ENCODE peak calls at places on chromosome 10, in nine cellular contexts. One of them, this sample, is unnamed.
A peak's percentile ranks its signal among the peaks of the same experiment; 100 is the strongest.

GRCh38 chr10:79434816-79435215 is 10.6 kb downstream of the ZCCHC24 start:
- DNase-seq in astrocyte: peak; percentile 80
- DNase-seq in IMR-90: peak; percentile 86
- DNase-seq in neural progenitor cell: no peak
- DNase-seq in cardiac muscle cell: no peak
- DNase-seq in body of pancreas: no peak
- DNase-seq in tibial nerve: peak; percentile 57
- DNase-seq in heart right ventricle: no peak
- DNase-seq in effector memory CD4-positive, alpha-beta T cell: no peak
- DNase-seq in this sample: peak; percentile 58

GRCh38 chr10:56360583-56360966 is 484 bp downstream of the ZWINT start:
- DNase-seq in astrocyte: no peak
- DNase-seq in IMR-90: no peak
- DNase-seq in neural progenitor cell: no peak
- DNase-seq in cardiac muscle cell: no peak
- DNase-seq in body of pancreas: no peak
- DNase-seq in tibial nerve: no peak
- DNase-seq in heart right ventricle: no peak
- DNase-seq in effector memory CD4-positive, alpha-beta T cell: no peak
- DNase-seq in this sample: no peak

GRCh38 chr10:67519434-67519833 is 176.6 kb downstream of the CTNNA3 start:
- DNase-seq in astrocyte: no peak
- DNase-seq in IMR-90: no peak
- DNase-seq in neural progenitor cell: no peak
- DNase-seq in cardiac muscle cell: no peak
- DNase-seq in body of pancreas: no peak
- DNase-seq in tibial nerve: no peak
- DNase-seq in heart right ventricle: no peak
- DNase-seq in effector memory CD4-positive, alpha-beta T cell: no peak
- DNase-seq in this sample: no peak

GRCh38 chr10:129191848-129192247 is 275.2 kb upstream of the MGMT start:
- DNase-seq in astrocyte: no peak
- DNase-seq in IMR-90: no peak
- DNase-seq in neural progenitor cell: no peak
- DNase-seq in cardiac muscle cell: no peak
- DNase-seq in body of pancreas: no peak
- DNase-seq in tibial nerve: no peak
- DNase-seq in heart right ventricle: no peak
- DNase-seq in effector memory CD4-positive, alpha-beta T cell: no peak
- DNase-seq in this sample: no peak

GRCh38 chr10:69854685-69855345 is 53.1 kb downstream of the COL13A1 start:
- DNase-seq in astrocyte: no peak
- DNase-seq in IMR-90: no peak
- DNase-seq in neural progenitor cell: no peak
- DNase-seq in cardiac muscle cell: no peak
- DNase-seq in body of pancreas: no peak
- DNase-seq in tibial nerve: no peak
- DNase-seq in heart right ventricle: no peak
- DNase-seq in effector memory CD4-positive, alpha-beta T cell: no peak
- DNase-seq in this sample: no peak

GRCh38 chr10:77392851-77393250 is 244.8 kb downstream of the KCNMA1 start:
- DNase-seq in astrocyte: peak; percentile 96
- DNase-seq in IMR-90: peak; percentile 98
- DNase-seq in neural progenitor cell: no peak
- DNase-seq in cardiac muscle cell: no peak
- DNase-seq in body of pancreas: no peak
- DNase-seq in tibial nerve: no peak
- DNase-seq in heart right ventricle: no peak
- DNase-seq in effector memory CD4-positive, alpha-beta T cell: no peak
- DNase-seq in this sample: peak; percentile 25

GRCh38 chr10:44973323-44974081 is 5.1 kb downstream of the DEPP1 start:
- DNase-seq in astrocyte: no peak
- DNase-seq in IMR-90: no peak
- DNase-seq in neural progenitor cell: no peak
- DNase-seq in cardiac muscle cell: no peak
- DNase-seq in body of pancreas: no peak
- DNase-seq in tibial nerve: no peak
- DNase-seq in heart right ventricle: no peak
- DNase-seq in effector memory CD4-positive, alpha-beta T cell: no peak
- DNase-seq in this sample: no peak

GRCh38 chr10:48266528-48266927 is 8.0 kb downstream of the FRMPD2 start:
- DNase-seq in astrocyte: no peak
- DNase-seq in IMR-90: no peak
- DNase-seq in neural progenitor cell: no peak
- DNase-seq in cardiac muscle cell: no peak
- DNase-seq in body of pancreas: no peak
- DNase-seq in tibial nerve: no peak
- DNase-seq in heart right ventricle: no peak
- DNase-seq in effector memory CD4-positive, alpha-beta T cell: no peak
- DNase-seq in this sample: no peak

GRCh38 chr10:127046975-127047877 is 142.0 kb downstream of the DOCK1 start:
- DNase-seq in astrocyte: peak; percentile 68
- DNase-seq in IMR-90: peak; percentile 34
- DNase-seq in neural progenitor cell: no peak
- DNase-seq in cardiac muscle cell: no peak
- DNase-seq in body of pancreas: no peak
- DNase-seq in tibial nerve: no peak
- DNase-seq in heart right ventricle: no peak
- DNase-seq in effector memory CD4-positive, alpha-beta T cell: no peak
- DNase-seq in this sample: no peak

GRCh38 chr10:77715081-77715480 is 77.5 kb upstream of the KCNMA1 start:
- DNase-seq in astrocyte: no peak
- DNase-seq in IMR-90: no peak
- DNase-seq in neural progenitor cell: no peak
- DNase-seq in cardiac muscle cell: no peak
- DNase-seq in body of pancreas: no peak
- DNase-seq in tibial nerve: no peak
- DNase-seq in heart right ventricle: no peak
- DNase-seq in effector memory CD4-positive, alpha-beta T cell: no peak
- DNase-seq in this sample: no peak

GRCh38 chr10:3264178-3264867 is 91.7 kb upstream of the PITRM1 start:
- DNase-seq in astrocyte: no peak
- DNase-seq in IMR-90: no peak
- DNase-seq in neural progenitor cell: no peak
- DNase-seq in cardiac muscle cell: no peak
- DNase-seq in body of pancreas: no peak
- DNase-seq in tibial nerve: no peak
- DNase-seq in heart right ventricle: no peak
- DNase-seq in effector memory CD4-positive, alpha-beta T cell: no peak
- DNase-seq in this sample: no peak

GRCh38 chr10:106913294-106913693 is 251.2 kb downstream of the SORCS1 start:
- DNase-seq in astrocyte: no peak
- DNase-seq in IMR-90: no peak
- DNase-seq in neural progenitor cell: peak; percentile 16
- DNase-seq in cardiac muscle cell: no peak
- DNase-seq in body of pancreas: no peak
- DNase-seq in tibial nerve: no peak
- DNase-seq in heart right ventricle: no peak
- DNase-seq in effector memory CD4-positive, alpha-beta T cell: no peak
- DNase-seq in this sample: no peak

GRCh38 chr10:97336942-97337719 is 2.6 kb upstream of the FRAT2 start:
- DNase-seq in astrocyte: no peak
- DNase-seq in IMR-90: no peak
- DNase-seq in neural progenitor cell: peak; percentile 94
- DNase-seq in cardiac muscle cell: no peak
- DNase-seq in body of pancreas: peak; percentile 61
- DNase-seq in tibial nerve: peak; percentile 53
- DNase-seq in heart right ventricle: no peak
- DNase-seq in effector memory CD4-positive, alpha-beta T cell: no peak
- DNase-seq in this sample: peak; percentile 17

DNA sequence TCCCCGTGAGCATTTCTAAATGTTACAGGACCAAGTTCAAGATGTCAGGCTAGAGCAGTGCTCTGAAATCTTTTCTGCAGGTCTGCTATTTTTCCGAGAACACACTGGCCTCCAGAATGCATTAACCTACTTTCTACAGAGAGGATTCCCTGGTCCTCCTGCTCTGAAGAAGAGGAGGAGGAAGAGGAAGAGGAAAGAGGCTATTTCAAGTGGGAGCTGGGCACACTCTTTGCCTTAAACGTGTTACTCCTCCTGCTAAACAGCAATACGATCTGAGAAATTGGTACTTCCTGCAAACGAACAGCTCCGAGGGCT is 157.4 kb downstream of the FRMD4A start:
- DNase-seq in astrocyte: no peak
- DNase-seq in IMR-90: peak; percentile 35
- DNase-seq in neural progenitor cell: no peak
- DNase-seq in cardiac muscle cell: no peak
- DNase-seq in body of pancreas: no peak
- DNase-seq in tibial nerve: no peak
- DNase-seq in heart right ventricle: no peak
- DNase-seq in effector memory CD4-positive, alpha-beta T cell: no peak
- DNase-seq in this sample: no peak
- H3K27ac ChIP-seq in astrocyte: no peak overlapping the region
- H3K27ac ChIP-seq in IMR-90: peak overlapping the region; percentile 46
- H3K27ac ChIP-seq in neural progenitor cell: no peak overlapping the region
- H3K27ac ChIP-seq in cardiac muscle cell: no peak overlapping the region
- H3K27ac ChIP-seq in body of pancreas: no peak overlapping the region
- H3K27ac ChIP-seq in tibial nerve: no peak overlapping the region
- H3K27ac ChIP-seq in heart right ventricle: no peak overlapping the region
- H3K27ac ChIP-seq in effector memory CD4-positive, alpha-beta T cell: no peak overlapping the region
- H3K27ac ChIP-seq in this sample: no peak overlapping the region

GRCh38 chr10:33216661-33217427 is 117.6 kb downstream of the NRP1 start:
- DNase-seq in astrocyte: peak; percentile 46
- DNase-seq in IMR-90: no peak
- DNase-seq in neural progenitor cell: no peak
- DNase-seq in cardiac muscle cell: no peak
- DNase-seq in body of pancreas: no peak
- DNase-seq in tibial nerve: no peak
- DNase-seq in heart right ventricle: no peak
- DNase-seq in effector memory CD4-positive, alpha-beta T cell: no peak
- DNase-seq in this sample: no peak
- H3K4me1 ChIP-seq in astrocyte: peaks cover 33% of the 10 kb centered on the region
- H3K4me1 ChIP-seq in IMR-90: peaks cover 19% of the 10 kb centered on the region
- H3K4me1 ChIP-seq in neural progenitor cell: no peaks in the 10 kb centered on the region
- H3K4me1 ChIP-seq in cardiac muscle cell: no peaks in the 10 kb centered on the region
- H3K4me1 ChIP-seq in body of pancreas: no peaks in the 10 kb centered on the region
- H3K4me1 ChIP-seq in tibial nerve: no peaks in the 10 kb centered on the region
- H3K4me1 ChIP-seq in heart right ventricle: peaks cover 90% of the 10 kb centered on the region
- H3K4me1 ChIP-seq in effector memory CD4-positive, alpha-beta T cell: no peaks in the 10 kb centered on the region
- H3K4me1 ChIP-seq in this sample: no peaks in the 10 kb centered on the region

GRCh38 chr10:35452847-35453246 is 116.5 kb downstream of the CCNY start:
- DNase-seq in astrocyte: no peak
- DNase-seq in IMR-90: no peak
- DNase-seq in neural progenitor cell: no peak
- DNase-seq in cardiac muscle cell: no peak
- DNase-seq in body of pancreas: no peak
- DNase-seq in tibial nerve: no peak
- DNase-seq in heart right ventricle: no peak
- DNase-seq in effector memory CD4-positive, alpha-beta T cell: no peak
- DNase-seq in this sample: no peak

GRCh38 chr10:35456784-35457183 is 120.5 kb downstream of the CCNY start:
- DNase-seq in astrocyte: no peak
- DNase-seq in IMR-90: no peak
- DNase-seq in neural progenitor cell: no peak
- DNase-seq in cardiac muscle cell: no peak
- DNase-seq in body of pancreas: no peak
- DNase-seq in tibial nerve: no peak
- DNase-seq in heart right ventricle: no peak
- DNase-seq in effector memory CD4-positive, alpha-beta T cell: no peak
- DNase-seq in this sample: no peak

GRCh38 chr10:35456175-35456574 is 119.9 kb downstream of the CCNY start:
- DNase-seq in astrocyte: no peak
- DNase-seq in IMR-90: no peak
- DNase-seq in neural progenitor cell: no peak
- DNase-seq in cardiac muscle cell: no peak
- DNase-seq in body of pancreas: no peak
- DNase-seq in tibial nerve: no peak
- DNase-seq in heart right ventricle: no peak
- DNase-seq in effector memory CD4-positive, alpha-beta T cell: no peak
- DNase-seq in this sample: no peak

GRCh38 chr10:35451103-35452016 is 115.1 kb downstream of the CCNY start:
- DNase-seq in astrocyte: no peak
- DNase-seq in IMR-90: peak; percentile 63
- DNase-seq in neural progenitor cell: no peak
- DNase-seq in cardiac muscle cell: no peak
- DNase-seq in body of pancreas: no peak
- DNase-seq in tibial nerve: no peak
- DNase-seq in heart right ventricle: peak; percentile 54
- DNase-seq in effector memory CD4-positive, alpha-beta T cell: no peak
- DNase-seq in this sample: no peak

GRCh38 chr10:35453855-35454532 is 117.7 kb downstream of the CCNY start:
- DNase-seq in astrocyte: peak; percentile 43
- DNase-seq in IMR-90: peak; percentile 74
- DNase-seq in neural progenitor cell: no peak
- DNase-seq in cardiac muscle cell: no peak
- DNase-seq in body of pancreas: peak; percentile 37
- DNase-seq in tibial nerve: no peak
- DNase-seq in heart right ventricle: no peak
- DNase-seq in effector memory CD4-positive, alpha-beta T cell: no peak
- DNase-seq in this sample: no peak
- H3K27ac ChIP-seq in astrocyte: no peak overlapping the region
- H3K27ac ChIP-seq in IMR-90: peak overlapping the region; percentile 16
- H3K27ac ChIP-seq in neural progenitor cell: no peak overlapping the region
- H3K27ac ChIP-seq in cardiac muscle cell: no peak overlapping the region
- H3K27ac ChIP-seq in body of pancreas: no peak overlapping the region
- H3K27ac ChIP-seq in tibial nerve: peak overlapping the region; percentile 48
- H3K27ac ChIP-seq in heart right ventricle: peak overlapping the region; percentile 28
- H3K27ac ChIP-seq in effector memory CD4-positive, alpha-beta T cell: no peak overlapping the region
- H3K27ac ChIP-seq in this sample: peak overlapping the region; percentile 64

GRCh38 chr10:32958992-32959703 is 1.1 kb upstream of the ITGB1 start:
- DNase-seq in astrocyte: no peak
- DNase-seq in IMR-90: no peak
- DNase-seq in neural progenitor cell: no peak
- DNase-seq in cardiac muscle cell: no peak
- DNase-seq in body of pancreas: no peak
- DNase-seq in tibial nerve: no peak
- DNase-seq in heart right ventricle: no peak
- DNase-seq in effector memory CD4-positive, alpha-beta T cell: no peak
- DNase-seq in this sample: no peak
- H3K4me1 ChIP-seq in astrocyte: peaks cover 55% of the 10 kb centered on the region
- H3K4me1 ChIP-seq in IMR-90: peaks cover 8% of the 10 kb centered on the region
- H3K4me1 ChIP-seq in neural progenitor cell: peaks cover 33% of the 10 kb centered on the region
- H3K4me1 ChIP-seq in cardiac muscle cell: peaks cover 49% of the 10 kb centered on the region
- H3K4me1 ChIP-seq in body of pancreas: peaks cover 56% of the 10 kb centered on the region
- H3K4me1 ChIP-seq in tibial nerve: peaks cover 46% of the 10 kb centered on the region
- H3K4me1 ChIP-seq in heart right ventricle: peaks cover 81% of the 10 kb centered on the region
- H3K4me1 ChIP-seq in effector memory CD4-positive, alpha-beta T cell: peaks cover 5% of the 10 kb centered on the region
- H3K4me1 ChIP-seq in this sample: peaks cover 56% of the 10 kb centered on the region

GRCh38 chr10:7832060-7832459 is 13.8 kb downstream of the TAF3 start:
- DNase-seq in astrocyte: no peak
- DNase-seq in IMR-90: no peak
- DNase-seq in neural progenitor cell: no peak
- DNase-seq in cardiac muscle cell: no peak
- DNase-seq in body of pancreas: no peak
- DNase-seq in tibial nerve: no peak
- DNase-seq in heart right ventricle: no peak
- DNase-seq in effector memory CD4-positive, alpha-beta T cell: no peak
- DNase-seq in this sample: no peak
- H3K27ac ChIP-seq in astrocyte: no peak overlapping the region
- H3K27ac ChIP-seq in IMR-90: no peak overlapping the region
- H3K27ac ChIP-seq in neural progenitor cell: no peak overlapping the region
- H3K27ac ChIP-seq in cardiac muscle cell: no peak overlapping the region
- H3K27ac ChIP-seq in body of pancreas: no peak overlapping the region
- H3K27ac ChIP-seq in tibial nerve: no peak overlapping the region
- H3K27ac ChIP-seq in heart right ventricle: no peak overlapping the region
- H3K27ac ChIP-seq in effector memory CD4-positive, alpha-beta T cell: no peak overlapping the region
- H3K27ac ChIP-seq in this sample: no peak overlapping the region

This sample was measured in gastrocnemius medialis.